ENCODE peak calls at places on chromosomes 6 and 20, in nine cellular contexts. N is A549, C is heart right ventricle, Q is neural crest cell, F is AG04450, Y is HFFc6, B is foreskin keratinocyte, X is pancreas, T is K562. M is an unnamed sample.

GRCh38 chr6:33633462-33634158 is 12.5 kb downstream of the ITPR3 start:
- DNase-seq in F (no peak), Q (no peak), C (peak; percentile 79), X (peak; percentile 47), Y (peak; percentile 50), N (peak; percentile 35), T (peak; percentile 76), B (no peak), M (peak; percentile 63)

GRCh38 chr6:139219271-139219729 is 72.5 kb downstream of the TXLNB start:
- DNase-seq in N (peak; percentile 25), C (peak; percentile 79), Q (peak; percentile 53), F (peak; percentile 77), T (peak; percentile 73), B (peak; percentile 96), Y (peak; percentile 89), X (peak; percentile 78), M (peak; percentile 97)

GRCh38 chr6:36029464-36029863 is 1.9 kb downstream of the MAPK14 start:
- DNase-seq in X (no peak), Q (no peak), N (no peak), F (peak; percentile 48), T (peak; percentile 53), Y (peak; percentile 53), C (no peak), B (peak; percentile 32), M (peak; percentile 86)

GRCh38 chr6:10686901-10687300 is 7.5 kb downstream of the C6orf52 start:
- DNase-seq in C (no peak), F (no peak), Q (no peak), X (no peak), T (no peak), Y (no peak), B (no peak), N (no peak), M (no peak)

GRCh38 chr20:20969701-20970100 is 136.5 kb downstream of the LINC00237 start:
- DNase-seq in C (no peak), F (no peak), T (no peak), Y (no peak), Q (no peak), X (no peak), N (no peak), B (no peak), M (no peak)

GRCh38 chr20:3423126-3423525 is 15.7 kb upstream of the DNAAF9 start:
- DNase-seq in N (no peak), F (no peak), T (no peak), X (no peak), Y (no peak), C (no peak), Q (no peak), B (no peak), M (no peak)

GRCh38 chr6:54899986-54900385 is 53.4 kb downstream of the FAM83B start:
- DNase-seq in X (no peak), Q (no peak), B (no peak), T (no peak), F (no peak), C (no peak), N (no peak), Y (no peak), M (no peak)

GRCh38 chr20:4875578-4876067 is 125.7 kb downstream of the SLC23A2 start:
- DNase-seq in C (no peak), B (no peak), N (no peak), Q (no peak), X (no peak), F (no peak), Y (no peak), T (no peak), M (no peak)

GRCh38 chr20:63534831-63535651 is 2.1 kb downstream of the PTK6 start:
- DNase-seq in C (no peak), Q (no peak), F (no peak), Y (no peak), T (no peak), N (no peak), B (peak; percentile 70), X (no peak), M (peak; percentile 25)

GRCh38 chr6:35049885-35050284 is 91.3 kb downstream of the TCP11 start:
- DNase-seq in B (no peak), N (no peak), Q (no peak), Y (no peak), C (peak; percentile 67), X (peak; percentile 50), F (peak; percentile 89), T (peak; percentile 14), M (peak; percentile 85)

GRCh38 chr6:71199796-71200195 is 88.8 kb upstream of the OGFRL1 start:
- DNase-seq in X (no peak), F (no peak), T (no peak), C (no peak), Q (no peak), Y (no peak), N (no peak), B (no peak), M (no peak)

GRCh38 chr6:27867051-27867940 is 44.9 kb downstream of the OR2B2 start:
- DNase-seq in T (peak; percentile 82), Y (peak; percentile 79), F (no peak), B (peak; percentile 73), Q (peak; percentile 74), N (no peak), C (peak; percentile 67), X (peak; percentile 58), M (peak; percentile 67)

GRCh38 chr6:11595903-11596302 is 58.4 kb downstream of the TMEM170B start:
- DNase-seq in B (no peak), Q (no peak), F (no peak), C (no peak), Y (no peak), T (peak; percentile 27), X (no peak), N (no peak), M (no peak)

GRCh38 chr6:90105766-90106165 is 190.9 kb downstream of the BACH2 start:
- DNase-seq in T (no peak), N (no peak), Q (no peak), F (no peak), B (no peak), Y (no peak), X (no peak), C (no peak), M (no peak)

GRCh38 chr6:119108076-119108475 is 29.6 kb upstream of the FAM184A start:
- DNase-seq in N (no peak), B (no peak), F (no peak), X (no peak), T (no peak), Y (no peak), Q (no peak), C (no peak), M (no peak)

GRCh38 chr20:20786428-20786827 is 74.0 kb upstream of the RALGAPA2 start:
- DNase-seq in F (no peak), Y (no peak), X (no peak), N (no peak), Q (no peak), B (no peak), T (no peak), C (no peak), M (no peak)

GRCh38 chr20:42005211-42005610 is 387.0 kb upstream of the CHD6 start:
- DNase-seq in Q (no peak), C (no peak), F (no peak), B (no peak), T (no peak), Y (no peak), X (no peak), N (no peak), M (no peak)

GRCh38 chr6:130993292-130993765 is 69.7 kb downstream of the EPB41L2 start:
- DNase-seq in F (no peak), T (peak; percentile 89), Y (no peak), N (no peak), C (no peak), X (peak; percentile 41), B (no peak), Q (no peak), M (no peak)

GRCh38 chr6:109260126-109260525 is 122.1 kb downstream of the CD164 start:
- DNase-seq in Q (no peak), N (no peak), C (no peak), B (peak; percentile 21), T (no peak), X (no peak), F (peak; percentile 8), Y (peak; percentile 54), M (peak; percentile 60)

GRCh38 chr20:60087563-60088105 is 129.4 kb downstream of the CDH26 start:
- DNase-seq in C (peak; percentile 46), Y (no peak), B (peak; percentile 24), T (no peak), F (no peak), X (no peak), N (no peak), Q (no peak), M (peak; percentile 55)

GRCh38 chr20:9978395-9979004 is 56.3 kb upstream of the ANKEF1 start:
- DNase-seq in Q (peak; percentile 19), Y (peak; percentile 84), B (peak; percentile 88), C (no peak), X (peak; percentile 52), F (peak; percentile 76), N (peak; percentile 63), T (peak; percentile 64), M (peak; percentile 91)

GRCh38 chr6:90131614-90132423 is 164.8 kb downstream of the BACH2 start:
- DNase-seq in T (no peak), B (no peak), C (peak; percentile 44), X (no peak), Q (no peak), F (peak; percentile 59), N (no peak), Y (peak; percentile 11), M (peak; percentile 97)

GRCh38 chr6:133983099-133983939 is 30.3 kb downstream of the TBPL1 start:
- DNase-seq in C (no peak), T (peak; percentile 72), F (no peak), B (no peak), N (no peak), X (no peak), Y (no peak), Q (no peak), M (peak; percentile 31)

GRCh38 chr6:41371461-41371991 is 36.1 kb downstream of the NCR2 start:
- DNase-seq in Q (peak; percentile 44), B (peak; percentile 11), N (no peak), X (no peak), C (peak; percentile 55), Y (peak; percentile 14), F (peak; percentile 6), T (peak; percentile 12), M (peak; percentile 55)
- TF ChIP-seq CTCF in Q (peak; percentile 52), B (no peak), N (no peak), X (no peak), C (peak; percentile 8), Y (peak; percentile 39), F (peak; percentile 46), T (no peak), M (peak; percentile 32)

GRCh38 chr6:152954443-152954842 is 28.4 kb downstream of the FBXO5 start:
- DNase-seq in N (no peak), Y (no peak), B (no peak), F (no peak), T (peak; percentile 24), X (no peak), C (no peak), Q (no peak), M (no peak)
- TF ChIP-seq CTCF in N (no peak), Y (peak; percentile 31), B (peak; percentile 31), F (no peak), T (peak; percentile 58), X (no peak), C (no peak), Q (no peak), M (peak; percentile 11)

GRCh38 chr6:144090384-144090783 is 5.0 kb downstream of the SF3B5 start:
- DNase-seq in B (no peak), X (no peak), Q (no peak), N (no peak), T (no peak), Y (no peak), C (no peak), F (no peak), M (no peak)
- TF ChIP-seq CTCF in B (peak; percentile 21), X (no peak), Q (peak; percentile 18), N (peak; percentile 16), T (peak; percentile 36), Y (peak; percentile 27), C (no peak), F (no peak), M (peak; percentile 35)

GRCh38 chr20:46581386-46581785 is 30.9 kb upstream of the OCSTAMP start:
- DNase-seq in B (no peak), C (no peak), F (no peak), Y (no peak), T (no peak), N (no peak), X (no peak), Q (no peak), M (no peak)
- TF ChIP-seq CTCF in B (no peak), C (no peak), F (no peak), Y (no peak), T (no peak), N (no peak), X (no peak), Q (no peak), M (no peak)